ENCODE peak calls at places on chromosomes 7 and 10, in nine cellular contexts. P, E, W, T, Y, U, V, I and Q are unnamed samples. For H3K36me3, the result is how much of the 10 kb centered on the place peaks cover.

GRCh38 chr7:294440-295154 is 4.6 kb downstream of the FOXL3 start:
- DNase-seq in E (peak), V (no peak), Y (no peak), I (peak), T (no peak), W (no peak), U (no peak), P (no peak), Q (no peak)

GRCh38 chr7:1083729-1084657 is 3.9 kb upstream of the GPER1 start:
- DNase-seq in Y (no peak), W (peak), P (no peak), T (peak), E (no peak), I (peak), U (peak), V (peak), Q (no peak)

GRCh38 chr7:158396982-158397862 is 190.4 kb downstream of the PTPRN2 start:
- DNase-seq in V (no peak), T (no peak), Y (no peak), I (peak), W (no peak), E (no peak), U (no peak), P (no peak), Q (no peak)

GRCh38 chr7:39624202-39624807 is 933 bp downstream of the RALA start:
- DNase-seq in T (no peak), Y (no peak), I (no peak), E (peak), U (no peak), V (peak), P (peak), W (peak), Q (no peak)

GRCh38 chr7:105849122-105849855 is 27.1 kb downstream of the ATXN7L1 start:
- DNase-seq in I (no peak), V (no peak), U (no peak), P (peak), E (no peak), W (no peak), T (no peak), Y (no peak), Q (peak)

GRCh38 chr7:138081868-138082267 is 5.6 kb downstream of the AKR1D1 start:
- DNase-seq in P (no peak), T (no peak), Y (no peak), I (no peak), V (no peak), E (no peak), W (no peak), U (no peak), Q (no peak)

GRCh38 chr10:101495324-101495925 is 92.6 kb downstream of the POLL start:
- DNase-seq in U (no peak), I (no peak), E (peak), V (no peak), P (peak), T (no peak), Y (no peak), W (no peak), Q (no peak)

GRCh38 chr10:103679096-103679790 is 176.1 kb downstream of the SH3PXD2A start:
- DNase-seq in W (no peak), V (no peak), Y (no peak), T (no peak), I (no peak), P (no peak), E (no peak), U (no peak), Q (no peak)

GRCh38 chr7:74480861-74481417 is 27.2 kb downstream of the GTF2IRD1 start:
- DNase-seq in V (peak), U (peak), T (peak), P (peak), W (peak), E (peak), I (peak), Y (peak), Q (no peak)

DNA sequence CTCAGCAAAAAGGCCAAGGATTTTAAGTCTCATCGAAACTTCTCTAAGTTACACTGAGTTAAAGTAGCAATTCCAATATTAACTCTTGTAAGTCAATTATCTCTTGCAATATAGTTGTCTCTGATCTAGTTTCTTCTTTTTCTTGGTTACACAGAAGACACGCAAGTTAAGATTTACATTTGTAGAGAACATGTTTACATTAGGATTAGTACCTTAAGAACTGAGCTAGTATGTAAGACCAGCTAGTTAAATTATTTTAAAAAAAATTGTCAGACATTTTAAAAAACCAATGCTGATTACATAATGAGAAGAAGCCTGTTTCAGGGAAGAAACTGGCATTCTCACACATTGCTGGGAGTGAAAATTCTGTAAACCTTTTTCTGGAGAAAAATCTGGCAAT is 31.4 kb downstream of the FRA10AC1 start:
- DNase-seq in I (no peak), T (no peak), U (no peak), E (no peak), P (no peak), W (no peak), Y (no peak), V (no peak), Q (no peak)
- H3K36me3 ChIP-seq in I (under half), T (under half), U (half or more), E (under half), P (under half), W (under half), Y (under half), V (under half), Q (under half)

GRCh38 chr7:22728416-22729029 is 1.5 kb downstream of the IL6 start:
- DNase-seq in U (no peak), E (peak), V (no peak), I (no peak), Y (no peak), T (no peak), P (peak), W (no peak), Q (no peak)
- TF ChIP-seq CTCF in U (peak), E (peak), V (no peak), I (peak), Y (peak), T (peak), P (peak), W (no peak), Q (peak)

DNA sequence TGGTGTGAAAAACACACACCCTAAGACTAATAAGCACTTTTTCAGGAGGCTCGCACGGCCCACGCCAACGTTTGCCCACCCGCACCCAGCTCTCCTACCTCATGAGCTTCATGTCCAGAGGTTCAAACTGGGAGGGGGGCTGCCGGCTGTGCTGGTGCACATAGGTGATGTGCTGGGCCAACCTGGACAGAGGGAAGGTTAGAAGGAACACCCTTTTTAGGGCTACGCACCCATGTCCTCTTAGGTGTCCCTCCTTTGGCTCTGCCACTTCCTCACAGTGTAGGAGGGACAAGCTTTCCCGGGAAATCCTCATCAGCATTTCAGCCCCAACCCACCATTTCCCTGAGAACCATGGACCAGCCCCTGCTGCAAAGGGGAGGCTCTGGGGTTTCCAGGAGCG is 5.9 kb downstream of the MCM7 start:
- DNase-seq in P (no peak), U (no peak), E (no peak), V (no peak), W (no peak), T (no peak), I (no peak), Y (no peak), Q (no peak)
- H3K36me3 ChIP-seq in P (half or more), U (half or more), E (under half), V (under half), W (under half), T (under half), I (under half), Y (under half), Q (half or more)

GRCh38 chr7:156578978-156579430 is 61.6 kb upstream of the RNF32 start:
- DNase-seq in T (no peak), P (no peak), Y (no peak), E (no peak), U (no peak), I (no peak), W (no peak), V (no peak), Q (no peak)

GRCh38 chr7:156580036-156580435 is 60.5 kb upstream of the RNF32 start:
- DNase-seq in Y (no peak), U (no peak), E (no peak), V (no peak), T (no peak), P (no peak), I (no peak), W (no peak), Q (no peak)

GRCh38 chr7:156577645-156578577 is 62.7 kb upstream of the RNF32 start:
- DNase-seq in V (no peak), U (no peak), Y (no peak), P (no peak), T (no peak), I (no peak), W (no peak), E (no peak), Q (no peak)

GRCh38 chr7:156579566-156579965 is 61.0 kb upstream of the RNF32 start:
- DNase-seq in U (no peak), W (no peak), Y (no peak), I (no peak), E (no peak), P (no peak), T (no peak), V (no peak), Q (no peak)

DNA sequence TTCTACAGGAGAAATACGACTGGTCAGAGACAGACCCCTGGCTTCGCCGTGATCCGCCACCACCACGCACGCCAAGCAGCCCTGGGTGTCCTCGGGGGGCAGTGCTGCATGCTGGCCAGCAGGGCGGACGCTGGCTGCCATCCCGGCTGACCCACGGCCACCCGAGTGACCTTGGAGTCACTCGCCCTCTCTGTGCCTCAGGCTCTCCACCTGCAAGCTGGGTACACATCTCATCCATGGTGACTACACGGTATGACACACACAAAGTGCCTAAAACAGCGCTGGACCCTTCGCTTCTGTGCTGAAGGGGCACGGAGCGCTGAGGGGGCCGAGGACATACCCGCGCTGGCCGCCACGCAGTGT is 62.0 kb upstream of the RNF32 start:
- DNase-seq in T (no peak), U (no peak), E (no peak), Y (no peak), I (no peak), W (no peak), V (no peak), P (no peak), Q (no peak)
- TF ChIP-seq CTCF in T (no peak), U (no peak), E (no peak), Y (no peak), I (no peak), W (no peak), V (no peak), P (no peak), Q (no peak)

GRCh38 chr10:31154996-31155395 is 123.3 kb upstream of the ZNF438 start:
- DNase-seq in E (no peak), T (no peak), V (no peak), Y (no peak), U (no peak), W (no peak), P (no peak), I (no peak), Q (no peak)

GRCh38 chr10:31152421-31153133 is 120.9 kb upstream of the ZNF438 start:
- DNase-seq in W (peak), T (peak), U (no peak), E (no peak), V (no peak), P (no peak), Y (no peak), I (no peak), Q (no peak)

GRCh38 chr10:31153692-31154091 is 122.0 kb upstream of the ZNF438 start:
- DNase-seq in V (no peak), I (no peak), P (no peak), E (no peak), Y (no peak), W (no peak), T (no peak), U (no peak), Q (no peak)

GRCh38 chr10:31158000-31158658 is 126.5 kb upstream of the ZNF438 start:
- DNase-seq in U (no peak), V (no peak), W (no peak), E (no peak), I (no peak), P (no peak), T (no peak), Y (no peak), Q (no peak)

DNA sequence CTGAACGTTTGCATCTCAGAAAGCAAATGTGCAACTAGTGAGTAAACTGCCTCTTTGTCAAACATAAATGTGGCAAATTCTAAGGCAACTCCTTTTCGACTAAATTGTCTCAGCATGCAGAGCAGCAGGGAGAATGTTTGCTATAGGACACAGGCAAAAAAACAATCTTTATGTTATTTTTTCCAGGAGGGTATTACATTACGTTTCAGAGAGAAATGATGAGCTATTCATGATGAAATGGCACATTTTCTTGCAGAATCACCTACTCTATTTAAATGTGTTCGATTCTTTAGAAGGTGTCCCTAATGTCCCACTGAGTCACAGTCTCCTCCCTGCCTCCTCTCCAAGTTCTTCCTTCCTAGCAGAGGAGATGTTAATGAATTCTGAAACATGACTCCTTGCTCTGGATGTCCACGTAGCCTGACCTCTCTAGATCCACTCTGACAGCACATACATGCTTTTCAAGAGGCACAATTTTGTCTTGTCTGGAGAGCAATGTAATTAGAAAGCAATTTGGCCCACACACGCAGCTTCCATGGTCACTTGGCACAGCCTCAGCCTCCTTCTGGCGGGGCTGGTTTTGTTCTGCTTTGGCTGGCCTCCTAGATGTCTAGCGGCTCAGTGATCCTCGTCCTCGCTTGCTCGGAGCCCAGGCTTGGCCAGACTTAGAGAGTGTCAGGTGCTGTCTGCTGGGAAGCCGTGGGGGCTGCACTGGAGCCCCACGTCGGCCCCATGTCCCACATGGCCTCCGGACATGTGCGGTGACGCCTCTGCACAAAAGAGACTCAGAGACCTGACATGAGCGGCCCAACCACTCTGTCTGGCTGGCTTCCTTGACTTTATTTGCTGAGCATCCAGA is 125.7 kb upstream of the ZNF438 start:
- DNase-seq in U (peak), E (peak), V (no peak), T (peak), W (peak), I (no peak), P (no peak), Y (no peak), Q (no peak)
- H3K36me3 ChIP-seq in U (under half), E (under half), V (under half), T (under half), W (under half), I (under half), P (under half), Y (under half), Q (under half)

DNA sequence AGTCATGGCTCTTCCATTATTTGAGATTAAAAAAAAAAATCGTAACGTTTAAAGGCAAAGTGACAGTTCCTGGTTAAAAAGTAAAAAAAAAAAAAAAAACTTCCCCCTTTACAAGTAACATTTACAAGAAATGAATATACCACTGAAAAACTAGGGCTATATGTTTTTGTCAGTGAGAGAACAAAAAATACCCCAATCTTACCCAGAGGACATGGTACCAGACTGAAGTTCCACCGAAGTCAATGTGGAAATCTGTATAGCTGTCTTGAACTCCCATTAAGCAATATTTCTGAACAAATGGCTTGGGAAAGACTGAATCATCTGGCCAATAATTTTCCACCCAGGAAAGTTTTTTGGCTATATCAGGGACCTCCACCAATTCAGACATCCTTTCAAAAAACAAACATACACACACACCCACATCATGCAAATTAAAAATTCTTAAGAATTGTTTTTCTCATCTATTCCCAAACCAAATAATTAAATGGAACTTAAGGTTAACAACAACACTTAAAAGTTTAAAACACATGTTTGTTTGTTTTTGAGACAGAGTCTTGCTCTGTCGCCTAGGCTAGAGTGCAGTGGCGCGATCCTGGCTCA is 50.2 kb downstream of the KDM7A start:
- DNase-seq in E (no peak), I (no peak), U (no peak), W (no peak), V (no peak), T (no peak), P (no peak), Y (no peak), Q (no peak)
- TF ChIP-seq CTCF in E (no peak), I (no peak), U (no peak), W (no peak), V (no peak), T (no peak), P (no peak), Y (no peak), Q (no peak)